ENCODE peak calls at places on chromosomes 12 and 14, in ten cellular contexts. One of them, this sample, is unnamed.

GRCh38 chr14:52000631-52001030 is 11.3 kb downstream of the RTRAF start:
- DNase-seq in activated naive CD8-positive, alpha-beta T cell treated with anti-CD3 and anti-CD28 coated beads, Interleukin-2, amount 50 U/mL, for 24 hours: no peak
- DNase-seq in coronary artery: no peak
- DNase-seq in activated CD4-positive, CD25-positive, alpha-beta regulatory T cell treated with anti-CD3 and anti-CD28 coated beads, Interleukin-2, amount 50 U/mL, for 16 hours: no peak
- DNase-seq in BJ: no peak
- DNase-seq in SK-N-SH: no peak
- DNase-seq in C1 segment of cervical spinal cord: no peak
- DNase-seq in activated CD8-positive, alpha-beta memory T cell treated with anti-CD3 and anti-CD28 coated beads, Interleukin-2, amount 50 U/mL, for 4 hours: no peak
- DNase-seq in Right ventricle myocardium superior: no peak
- DNase-seq in fibroblast of pulmonary artery: no peak
- DNase-seq in this sample: no peak

GRCh38 chr14:89000007-89000942 is 175.8 kb downstream of the TTC8 start:
- DNase-seq in activated naive CD8-positive, alpha-beta T cell treated with anti-CD3 and anti-CD28 coated beads, Interleukin-2, amount 50 U/mL, for 24 hours: peak; percentile 32
- DNase-seq in coronary artery: no peak
- DNase-seq in activated CD4-positive, CD25-positive, alpha-beta regulatory T cell treated with anti-CD3 and anti-CD28 coated beads, Interleukin-2, amount 50 U/mL, for 16 hours: no peak
- DNase-seq in BJ: peak; percentile 92
- DNase-seq in SK-N-SH: no peak
- DNase-seq in C1 segment of cervical spinal cord: no peak
- DNase-seq in activated CD8-positive, alpha-beta memory T cell treated with anti-CD3 and anti-CD28 coated beads, Interleukin-2, amount 50 U/mL, for 4 hours: no peak
- DNase-seq in Right ventricle myocardium superior: no peak
- DNase-seq in fibroblast of pulmonary artery: peak; percentile 97
- DNase-seq in this sample: peak; percentile 91

GRCh38 chr12:15732341-15733061 is 56.7 kb downstream of the EPS8 start:
- DNase-seq in activated naive CD8-positive, alpha-beta T cell treated with anti-CD3 and anti-CD28 coated beads, Interleukin-2, amount 50 U/mL, for 24 hours: no peak
- DNase-seq in coronary artery: no peak
- DNase-seq in activated CD4-positive, CD25-positive, alpha-beta regulatory T cell treated with anti-CD3 and anti-CD28 coated beads, Interleukin-2, amount 50 U/mL, for 16 hours: no peak
- DNase-seq in BJ: no peak
- DNase-seq in SK-N-SH: no peak
- DNase-seq in C1 segment of cervical spinal cord: no peak
- DNase-seq in activated CD8-positive, alpha-beta memory T cell treated with anti-CD3 and anti-CD28 coated beads, Interleukin-2, amount 50 U/mL, for 4 hours: no peak
- DNase-seq in Right ventricle myocardium superior: no peak
- DNase-seq in fibroblast of pulmonary artery: peak; percentile 48
- DNase-seq in this sample: peak; percentile 46

GRCh38 chr12:95963104-95963503 is 20.0 kb downstream of the AMDHD1 start:
- DNase-seq in activated naive CD8-positive, alpha-beta T cell treated with anti-CD3 and anti-CD28 coated beads, Interleukin-2, amount 50 U/mL, for 24 hours: no peak
- DNase-seq in coronary artery: no peak
- DNase-seq in activated CD4-positive, CD25-positive, alpha-beta regulatory T cell treated with anti-CD3 and anti-CD28 coated beads, Interleukin-2, amount 50 U/mL, for 16 hours: no peak
- DNase-seq in BJ: no peak
- DNase-seq in SK-N-SH: no peak
- DNase-seq in C1 segment of cervical spinal cord: no peak
- DNase-seq in activated CD8-positive, alpha-beta memory T cell treated with anti-CD3 and anti-CD28 coated beads, Interleukin-2, amount 50 U/mL, for 4 hours: no peak
- DNase-seq in Right ventricle myocardium superior: no peak
- DNase-seq in fibroblast of pulmonary artery: no peak
- DNase-seq in this sample: no peak

GRCh38 chr14:91149462-91149861 is 35.6 kb downstream of the DGLUCY start:
- DNase-seq in activated naive CD8-positive, alpha-beta T cell treated with anti-CD3 and anti-CD28 coated beads, Interleukin-2, amount 50 U/mL, for 24 hours: no peak
- DNase-seq in coronary artery: no peak
- DNase-seq in activated CD4-positive, CD25-positive, alpha-beta regulatory T cell treated with anti-CD3 and anti-CD28 coated beads, Interleukin-2, amount 50 U/mL, for 16 hours: no peak
- DNase-seq in BJ: peak; percentile 99
- DNase-seq in SK-N-SH: no peak
- DNase-seq in C1 segment of cervical spinal cord: no peak
- DNase-seq in activated CD8-positive, alpha-beta memory T cell treated with anti-CD3 and anti-CD28 coated beads, Interleukin-2, amount 50 U/mL, for 4 hours: no peak
- DNase-seq in Right ventricle myocardium superior: no peak
- DNase-seq in fibroblast of pulmonary artery: peak; percentile 98
- DNase-seq in this sample: peak; percentile 100

GRCh38 chr14:24231263-24232120 is 675 bp downstream of the NEDD8 start:
- DNase-seq in activated naive CD8-positive, alpha-beta T cell treated with anti-CD3 and anti-CD28 coated beads, Interleukin-2, amount 50 U/mL, for 24 hours: peak; percentile 22
- DNase-seq in coronary artery: peak; percentile 74
- DNase-seq in activated CD4-positive, CD25-positive, alpha-beta regulatory T cell treated with anti-CD3 and anti-CD28 coated beads, Interleukin-2, amount 50 U/mL, for 16 hours: no peak
- DNase-seq in BJ: no peak
- DNase-seq in SK-N-SH: peak; percentile 57
- DNase-seq in C1 segment of cervical spinal cord: no peak
- DNase-seq in activated CD8-positive, alpha-beta memory T cell treated with anti-CD3 and anti-CD28 coated beads, Interleukin-2, amount 50 U/mL, for 4 hours: no peak
- DNase-seq in Right ventricle myocardium superior: no peak
- DNase-seq in fibroblast of pulmonary artery: no peak
- DNase-seq in this sample: no peak

GRCh38 chr12:101697930-101698781 is 716 bp downstream of the CHPT1 start:
- DNase-seq in activated naive CD8-positive, alpha-beta T cell treated with anti-CD3 and anti-CD28 coated beads, Interleukin-2, amount 50 U/mL, for 24 hours: peak; percentile 10
- DNase-seq in coronary artery: peak; percentile 78
- DNase-seq in activated CD4-positive, CD25-positive, alpha-beta regulatory T cell treated with anti-CD3 and anti-CD28 coated beads, Interleukin-2, amount 50 U/mL, for 16 hours: no peak
- DNase-seq in BJ: no peak
- DNase-seq in SK-N-SH: no peak
- DNase-seq in C1 segment of cervical spinal cord: peak; percentile 63
- DNase-seq in activated CD8-positive, alpha-beta memory T cell treated with anti-CD3 and anti-CD28 coated beads, Interleukin-2, amount 50 U/mL, for 4 hours: peak; percentile 15
- DNase-seq in Right ventricle myocardium superior: peak; percentile 73
- DNase-seq in fibroblast of pulmonary artery: peak; percentile 31
- DNase-seq in this sample: no peak

GRCh38 chr12:87165733-87166375 is 863.3 kb downstream of the C12orf50 start:
- DNase-seq in activated naive CD8-positive, alpha-beta T cell treated with anti-CD3 and anti-CD28 coated beads, Interleukin-2, amount 50 U/mL, for 24 hours: no peak
- DNase-seq in coronary artery: no peak
- DNase-seq in activated CD4-positive, CD25-positive, alpha-beta regulatory T cell treated with anti-CD3 and anti-CD28 coated beads, Interleukin-2, amount 50 U/mL, for 16 hours: no peak
- DNase-seq in BJ: no peak
- DNase-seq in SK-N-SH: no peak
- DNase-seq in C1 segment of cervical spinal cord: no peak
- DNase-seq in activated CD8-positive, alpha-beta memory T cell treated with anti-CD3 and anti-CD28 coated beads, Interleukin-2, amount 50 U/mL, for 4 hours: no peak
- DNase-seq in Right ventricle myocardium superior: no peak
- DNase-seq in fibroblast of pulmonary artery: no peak
- DNase-seq in this sample: no peak

GRCh38 chr14:67571991-67572323 is 28.1 kb downstream of the PIGH start:
- DNase-seq in activated naive CD8-positive, alpha-beta T cell treated with anti-CD3 and anti-CD28 coated beads, Interleukin-2, amount 50 U/mL, for 24 hours: no peak
- DNase-seq in coronary artery: no peak
- DNase-seq in activated CD4-positive, CD25-positive, alpha-beta regulatory T cell treated with anti-CD3 and anti-CD28 coated beads, Interleukin-2, amount 50 U/mL, for 16 hours: no peak
- DNase-seq in BJ: no peak
- DNase-seq in SK-N-SH: no peak
- DNase-seq in C1 segment of cervical spinal cord: no peak
- DNase-seq in activated CD8-positive, alpha-beta memory T cell treated with anti-CD3 and anti-CD28 coated beads, Interleukin-2, amount 50 U/mL, for 4 hours: no peak
- DNase-seq in Right ventricle myocardium superior: no peak
- DNase-seq in fibroblast of pulmonary artery: no peak
- DNase-seq in this sample: no peak

GRCh38 chr14:83883732-83884131 is 1646.2 kb upstream of the FLRT2 start:
- DNase-seq in activated naive CD8-positive, alpha-beta T cell treated with anti-CD3 and anti-CD28 coated beads, Interleukin-2, amount 50 U/mL, for 24 hours: no peak
- DNase-seq in coronary artery: no peak
- DNase-seq in activated CD4-positive, CD25-positive, alpha-beta regulatory T cell treated with anti-CD3 and anti-CD28 coated beads, Interleukin-2, amount 50 U/mL, for 16 hours: no peak
- DNase-seq in BJ: no peak
- DNase-seq in SK-N-SH: no peak
- DNase-seq in C1 segment of cervical spinal cord: no peak
- DNase-seq in activated CD8-positive, alpha-beta memory T cell treated with anti-CD3 and anti-CD28 coated beads, Interleukin-2, amount 50 U/mL, for 4 hours: no peak
- DNase-seq in Right ventricle myocardium superior: no peak
- DNase-seq in fibroblast of pulmonary artery: no peak
- DNase-seq in this sample: no peak

This sample was measured in GM04503.